ENCODE peak calls at places on chromosomes 7 and 10, in ten cellular contexts. Y is adrenal gland, L is tibial artery, H is pancreas, S is HFF-Myc, Q is mammary epithelial cell, R is thoracic aorta, M is A549, F is lower leg skin, A is fibroblast of mammary gland. B is an unnamed sample.

GRCh38 chr10:124249812-124250432 is 156.5 kb upstream of the CHST15 start:
- DNase-seq in S (no peak), A (no peak), L (no peak), Y (no peak), R (no peak), M (no peak), H (no peak), F (no peak), Q (no peak), B (no peak)

GRCh38 chr10:9010931-9011670 is 956.6 kb downstream of the GATA3 start:
- DNase-seq in M (no peak), R (no peak), Q (peak; percentile 64), L (no peak), S (no peak), H (no peak), F (no peak), Y (no peak), A (no peak), B (no peak)

GRCh38 chr7:23027261-23027660 is 13.3 kb upstream of the HYCC1 start:
- DNase-seq in Y (no peak), A (no peak), Q (no peak), H (no peak), F (no peak), S (no peak), M (no peak), R (no peak), L (no peak), B (no peak)

GRCh38 chr10:54318470-54318869 is 482.6 kb downstream of the PCDH15 start:
- DNase-seq in F (no peak), S (no peak), Y (no peak), H (no peak), L (no peak), R (no peak), A (no peak), M (no peak), Q (no peak), B (no peak)

GRCh38 chr7:116542618-116543017 is 17.8 kb downstream of the CAV1 start:
- DNase-seq in F (no peak), Q (no peak), Y (no peak), M (no peak), R (no peak), L (no peak), S (no peak), H (no peak), A (peak; percentile 48), B (no peak)

GRCh38 chr7:29987083-29987482 is 2.5 kb downstream of the SCRN1 start:
- DNase-seq in R (no peak), F (no peak), M (peak; percentile 25), S (no peak), Y (no peak), L (no peak), H (no peak), Q (no peak), A (peak; percentile 68), B (no peak)

GRCh38 chr10:102773320-102773719 is 29.6 kb downstream of the WBP1L start:
- DNase-seq in L (no peak), A (peak; percentile 42), F (no peak), S (no peak), Q (no peak), Y (no peak), H (no peak), R (no peak), M (no peak), B (no peak)

GRCh38 chr7:45181991-45182855 is 24.6 kb downstream of the RAMP3 start:
- DNase-seq in L (peak; percentile 57), R (no peak), A (no peak), Y (peak; percentile 7), H (no peak), S (no peak), M (no peak), F (no peak), Q (no peak), B (no peak)

GRCh38 chr7:24722386-24723177 is 34.7 kb downstream of the GSDME start:
- DNase-seq in H (no peak), L (peak; percentile 53), S (no peak), A (peak; percentile 24), F (no peak), M (no peak), R (no peak), Y (no peak), Q (no peak), B (no peak)

GRCh38 chr7:25659841-25660240 is 431.6 kb upstream of the NPVF start:
- DNase-seq in F (no peak), R (no peak), H (no peak), L (no peak), Y (no peak), Q (no peak), S (no peak), M (no peak), A (no peak), B (no peak)

GRCh38 chr10:100637785-100638184 is 102.0 kb downstream of the HIF1AN start:
- DNase-seq in S (no peak), A (no peak), Q (no peak), F (no peak), H (no peak), Y (no peak), R (no peak), M (peak; percentile 67), L (no peak), B (no peak)

GRCh38 chr10:103892181-103892580 is 25.8 kb downstream of the STN1 start:
- DNase-seq in F (no peak), H (no peak), A (no peak), S (no peak), Q (no peak), R (no peak), M (no peak), L (no peak), Y (no peak), B (no peak)

GRCh38 chr10:119377905-119378736 is 164.4 kb downstream of the RGS10 start:
- DNase-seq in H (no peak), Q (no peak), R (no peak), S (no peak), L (no peak), A (no peak), Y (peak; percentile 45), M (no peak), F (no peak), B (no peak)

GRCh38 chr7:158327571-158328180 is 259.9 kb downstream of the PTPRN2 start:
- DNase-seq in H (no peak), L (no peak), Y (no peak), R (no peak), Q (no peak), F (no peak), A (no peak), S (no peak), M (no peak), B (no peak)

GRCh38 chr7:3301472-3301778 is 373 bp downstream of the SDK1 start:
- DNase-seq in H (no peak), F (no peak), S (no peak), A (no peak), Q (no peak), R (no peak), Y (no peak), L (no peak), M (no peak), B (no peak)
- H3K4me3 ChIP-seq in H (peak overlapping the region; percentile 43), F (no peak overlapping the region), S (peak overlapping the region; percentile 11), A (no peak overlapping the region), Q (peak overlapping the region; percentile 27), R (peak overlapping the region; percentile 66), Y (peak overlapping the region; percentile 70), L (peak overlapping the region; percentile 78), M (peak overlapping the region; percentile 84), B (peak overlapping the region; percentile 53)

GRCh38 chr10:117462816-117463544 is 79.6 kb upstream of the EMX2 start:
- DNase-seq in F (no peak), S (no peak), A (no peak), Y (no peak), Q (no peak), M (no peak), H (no peak), L (no peak), R (no peak), B (no peak)

GRCh38 chr10:117460846-117461765 is 81.4 kb upstream of the EMX2 start:
- DNase-seq in Q (no peak), A (peak; percentile 86), F (peak; percentile 56), H (no peak), S (no peak), L (no peak), M (no peak), R (no peak), Y (no peak), B (no peak)

GRCh38 chr10:117463545-117463920 is 79.0 kb upstream of the EMX2 start:
- DNase-seq in A (peak; percentile 34), M (no peak), R (no peak), F (no peak), Q (peak; percentile 30), Y (no peak), S (no peak), L (no peak), H (no peak), B (no peak)

GRCh38 chr10:117461766-117462423 is 80.7 kb upstream of the EMX2 start:
- DNase-seq in A (peak; percentile 96), L (peak; percentile 92), F (peak; percentile 88), S (peak; percentile 89), Q (peak; percentile 93), Y (peak; percentile 83), H (no peak), R (peak; percentile 24), M (peak; percentile 62), B (no peak)

GRCh38 chr10:117462424-117462792 is 80.1 kb upstream of the EMX2 start:
- DNase-seq in H (no peak), R (no peak), F (no peak), L (no peak), S (no peak), M (peak; percentile 15), Q (no peak), A (no peak), Y (no peak), B (no peak)
- TF ChIP-seq CTCF in H (no peak), R (no peak), F (no peak), L (no peak), S (peak; percentile 43), M (peak; percentile 30), Q (peak; percentile 33), A (peak; percentile 16), Y (no peak), B (peak; percentile 28)

DNA sequence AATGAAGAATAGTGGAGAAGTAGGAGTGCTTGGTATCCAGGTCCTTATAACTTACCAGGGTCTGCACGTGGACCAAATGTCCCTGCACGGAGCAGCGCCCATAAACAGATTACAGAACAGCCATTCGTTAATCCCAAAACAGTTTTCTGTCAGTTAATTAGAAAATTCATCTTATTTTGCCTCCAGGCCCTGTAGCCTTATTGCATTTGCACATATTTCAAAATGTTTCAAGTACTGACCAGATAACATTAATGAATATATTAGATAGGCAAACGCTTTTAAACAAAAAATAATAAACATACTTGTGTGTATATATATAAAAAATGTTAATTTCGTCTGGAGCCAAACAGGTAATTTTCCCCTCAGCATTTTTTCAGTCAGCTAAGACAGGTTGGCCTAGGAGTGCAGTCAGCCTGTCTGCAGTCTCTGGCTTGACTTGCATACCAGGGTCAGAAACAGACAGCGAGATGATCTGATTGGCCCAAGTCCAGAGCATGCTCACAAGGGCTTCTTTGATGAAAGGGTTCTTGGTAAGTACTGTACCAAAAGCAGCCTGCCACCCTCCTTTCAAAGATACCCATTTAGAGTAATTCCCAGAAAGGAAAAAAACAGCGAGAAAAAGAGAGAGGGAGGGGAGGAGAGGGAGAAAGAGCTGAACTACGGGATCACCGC is 194.5 kb upstream of the TCF7L2 start:
- DNase-seq in A (no peak), Y (no peak), R (no peak), Q (no peak), H (no peak), F (no peak), M (no peak), L (no peak), S (no peak), B (no peak)
- H3K4me3 ChIP-seq in A (no peak overlapping the region), Y (no peak overlapping the region), R (no peak overlapping the region), Q (no peak overlapping the region), H (no peak overlapping the region), F (no peak overlapping the region), M (no peak overlapping the region), L (no peak overlapping the region), S (no peak overlapping the region), B (no peak overlapping the region)

GRCh38 chr10:105679781-105680180 is 1038.7 kb downstream of the SORCS3 start:
- DNase-seq in Q (no peak), A (no peak), Y (no peak), R (no peak), H (no peak), S (no peak), F (no peak), M (no peak), L (no peak), B (no peak)
- TF ChIP-seq CTCF in Q (no peak), A (no peak), Y (no peak), R (no peak), H (no peak), S (no peak), F (no peak), M (no peak), L (no peak), B (peak; percentile 3)